ENCODE peak calls at places on chromosomes 7 and 10, in seven cellular contexts. One of them, this sample, is unnamed.

GRCh38 chr10:98041352-98042043 is 11.1 kb upstream of the CRTAC1 start:
- DNase-seq in H54: peak
- DNase-seq in KBM-7: peak
- DNase-seq in skeletal muscle cell: no peak
- DNase-seq in AG04450: peak
- DNase-seq in AG08395: peak
- DNase-seq in AG20443: peak
- DNase-seq in this sample: peak

GRCh38 chr10:104622175-104622574 is 18.9 kb upstream of the SORCS3 start:
- DNase-seq in H54: no peak
- DNase-seq in KBM-7: no peak
- DNase-seq in skeletal muscle cell: no peak
- DNase-seq in AG04450: no peak
- DNase-seq in AG08395: no peak
- DNase-seq in AG20443: no peak
- DNase-seq in this sample: no peak

GRCh38 chr7:1096156-1097119 is 8.5 kb downstream of the GPER1 start:
- DNase-seq in H54: no peak
- DNase-seq in KBM-7: no peak
- DNase-seq in skeletal muscle cell: no peak
- DNase-seq in AG04450: no peak
- DNase-seq in AG08395: no peak
- DNase-seq in AG20443: no peak
- DNase-seq in this sample: no peak

GRCh38 chr10:48638158-48638557 is 33.3 kb upstream of the ARHGAP22 start:
- DNase-seq in H54: no peak
- DNase-seq in KBM-7: no peak
- DNase-seq in skeletal muscle cell: no peak
- DNase-seq in AG04450: no peak
- DNase-seq in AG08395: no peak
- DNase-seq in AG20443: no peak
- DNase-seq in this sample: no peak

GRCh38 chr10:15472008-15472407 is 100.9 kb upstream of the FAM171A1 start:
- DNase-seq in H54: no peak
- DNase-seq in KBM-7: no peak
- DNase-seq in skeletal muscle cell: no peak
- DNase-seq in AG04450: no peak
- DNase-seq in AG08395: no peak
- DNase-seq in AG20443: no peak
- DNase-seq in this sample: no peak

GRCh38 chr7:85685901-85686300 is 499.0 kb upstream of the SEMA3D start:
- DNase-seq in H54: no peak
- DNase-seq in KBM-7: peak
- DNase-seq in skeletal muscle cell: no peak
- DNase-seq in AG04450: no peak
- DNase-seq in AG08395: no peak
- DNase-seq in AG20443: no peak
- DNase-seq in this sample: no peak

GRCh38 chr10:117545141-117546019 is 2.8 kb downstream of the EMX2 start:
- DNase-seq in H54: no peak
- DNase-seq in KBM-7: no peak
- DNase-seq in skeletal muscle cell: no peak
- DNase-seq in AG04450: no peak
- DNase-seq in AG08395: no peak
- DNase-seq in AG20443: no peak
- DNase-seq in this sample: no peak

GRCh38 chr7:44107116-44107960 is 3.2 kb downstream of the AEBP1 start:
- DNase-seq in H54: no peak
- DNase-seq in KBM-7: no peak
- DNase-seq in skeletal muscle cell: no peak
- DNase-seq in AG04450: no peak
- DNase-seq in AG08395: no peak
- DNase-seq in AG20443: no peak
- DNase-seq in this sample: no peak

GRCh38 chr7:111982804-111983203 is 223.4 kb downstream of the DOCK4 start:
- DNase-seq in H54: no peak
- DNase-seq in KBM-7: no peak
- DNase-seq in skeletal muscle cell: peak
- DNase-seq in AG04450: peak
- DNase-seq in AG08395: no peak
- DNase-seq in AG20443: no peak
- DNase-seq in this sample: no peak

GRCh38 chr10:2011106-2011716 is 273.9 kb upstream of the ADARB2 start:
- DNase-seq in H54: no peak
- DNase-seq in KBM-7: no peak
- DNase-seq in skeletal muscle cell: no peak
- DNase-seq in AG04450: no peak
- DNase-seq in AG08395: no peak
- DNase-seq in AG20443: no peak
- DNase-seq in this sample: no peak

GRCh38 chr10:49271346-49271745 is 27.6 kb upstream of the C10orf71 start:
- DNase-seq in H54: no peak
- DNase-seq in KBM-7: no peak
- DNase-seq in skeletal muscle cell: no peak
- DNase-seq in AG04450: no peak
- DNase-seq in AG08395: no peak
- DNase-seq in AG20443: no peak
- DNase-seq in this sample: no peak

GRCh38 chr7:141685285-141686035 is 16.5 kb downstream of the DENND11 start:
- DNase-seq in H54: no peak
- DNase-seq in KBM-7: no peak
- DNase-seq in skeletal muscle cell: no peak
- DNase-seq in AG04450: no peak
- DNase-seq in AG08395: no peak
- DNase-seq in AG20443: no peak
- DNase-seq in this sample: no peak

GRCh38 chr7:2460188-2460587 is 16.0 kb downstream of the GRIFIN start:
- DNase-seq in H54: no peak
- DNase-seq in KBM-7: no peak
- DNase-seq in skeletal muscle cell: no peak
- DNase-seq in AG04450: no peak
- DNase-seq in AG08395: no peak
- DNase-seq in AG20443: no peak
- DNase-seq in this sample: no peak

GRCh38 chr10:12469345-12469744 is 120.0 kb downstream of the CAMK1D start:
- DNase-seq in H54: no peak
- DNase-seq in KBM-7: no peak
- DNase-seq in skeletal muscle cell: no peak
- DNase-seq in AG04450: no peak
- DNase-seq in AG08395: no peak
- DNase-seq in AG20443: no peak
- DNase-seq in this sample: no peak

GRCh38 chr10:67884842-67885680 is 605 bp downstream of the SIRT1 start:
- DNase-seq in H54: peak
- DNase-seq in KBM-7: peak
- DNase-seq in skeletal muscle cell: peak
- DNase-seq in AG04450: peak
- DNase-seq in AG08395: peak
- DNase-seq in AG20443: peak
- DNase-seq in this sample: peak

GRCh38 chr7:44294325-44295069 is 30.9 kb downstream of the CAMK2B start:
- DNase-seq in H54: no peak
- DNase-seq in KBM-7: no peak
- DNase-seq in skeletal muscle cell: no peak
- DNase-seq in AG04450: no peak
- DNase-seq in AG08395: no peak
- DNase-seq in AG20443: peak
- DNase-seq in this sample: no peak

GRCh38 chr7:40489844-40490602 is 355.2 kb downstream of the SUGCT start:
- DNase-seq in H54: no peak
- DNase-seq in KBM-7: no peak
- DNase-seq in skeletal muscle cell: no peak
- DNase-seq in AG04450: no peak
- DNase-seq in AG08395: no peak
- DNase-seq in AG20443: no peak
- DNase-seq in this sample: no peak

GRCh38 chr7:78716876-78717275 is 736.6 kb downstream of the MAGI2 start:
- DNase-seq in H54: no peak
- DNase-seq in KBM-7: no peak
- DNase-seq in skeletal muscle cell: no peak
- DNase-seq in AG04450: no peak
- DNase-seq in AG08395: no peak
- DNase-seq in AG20443: peak
- DNase-seq in this sample: no peak

GRCh38 chr10:133293810-133294119 is 14.9 kb downstream of the TUBGCP2 start:
- DNase-seq in H54: no peak
- DNase-seq in KBM-7: no peak
- DNase-seq in skeletal muscle cell: no peak
- DNase-seq in AG04450: no peak
- DNase-seq in AG08395: no peak
- DNase-seq in AG20443: no peak
- DNase-seq in this sample: no peak

GRCh38 chr7:123637203-123637602 is 18.5 kb upstream of the LMOD2 start:
- DNase-seq in H54: no peak
- DNase-seq in KBM-7: no peak
- DNase-seq in skeletal muscle cell: no peak
- DNase-seq in AG04450: no peak
- DNase-seq in AG08395: no peak
- DNase-seq in AG20443: no peak
- DNase-seq in this sample: no peak

GRCh38 chr7:132650498-132650897 is 74.2 kb upstream of the PLXNA4 start:
- DNase-seq in H54: peak
- DNase-seq in KBM-7: no peak
- DNase-seq in skeletal muscle cell: no peak
- DNase-seq in AG04450: peak
- DNase-seq in AG08395: peak
- DNase-seq in AG20443: peak
- DNase-seq in this sample: peak

GRCh38 chr7:100897772-100898454 is 2.2 kb upstream of the ACHE start:
- DNase-seq in H54: no peak
- DNase-seq in KBM-7: no peak
- DNase-seq in skeletal muscle cell: no peak
- DNase-seq in AG04450: no peak
- DNase-seq in AG08395: no peak
- DNase-seq in AG20443: no peak
- DNase-seq in this sample: no peak

This sample was measured in AG09319.